ENCODE peak calls at places on chromosomes 4 and X, in seven cellular contexts. A is stimulated activated CD4-positive, alpha-beta T cell treated with anti-CD3 and anti-CD28 coated beads, Interleukin-1b, Interleukin-23, amount 100 ng/mL, for 48 hours; N is Right ventricle myocardium inferior; D is SK-N-MC; R is ACHN; C is RPMI8226; G is HEK293T. Z is an unnamed sample.

GRCh38 chr4:74206088-74206826 is 48.3 kb downstream of the MTHFD2L start:
- DNase-seq in D (no peak), A (no peak), G (no peak), R (peak), N (no peak), C (no peak), Z (no peak)

GRCh38 chr4:94889961-94890360 is 132.2 kb downstream of the BMPR1B start:
- DNase-seq in N (no peak), D (no peak), G (no peak), A (no peak), R (no peak), C (no peak), Z (no peak)

GRCh38 chrX:135193740-135194139 is 22.5 kb upstream of the CT55 start:
- DNase-seq in R (no peak), A (no peak), G (no peak), D (no peak), C (no peak), N (no peak), Z (no peak)

GRCh38 chrX:19758536-19758935 is 128.9 kb downstream of the SH3KBP1 start:
- DNase-seq in N (no peak), D (no peak), R (no peak), G (no peak), A (no peak), C (no peak), Z (no peak)

GRCh38 chr4:20046931-20047677 is 204.6 kb upstream of the SLIT2 start:
- DNase-seq in A (no peak), C (no peak), R (no peak), N (no peak), D (no peak), G (no peak), Z (no peak)

GRCh38 chrX:8971116-8971515 is 62.8 kb downstream of the FAM9B start:
- DNase-seq in A (no peak), G (peak), C (peak), R (peak), N (no peak), D (peak), Z (no peak)

GRCh38 chrX:110806145-110806544 is 10.5 kb upstream of the CHRDL1 start:
- DNase-seq in C (no peak), N (no peak), A (no peak), G (no peak), D (no peak), R (no peak), Z (no peak)

GRCh38 chrX:35800479-35800878 is 2.3 kb downstream of the MAGEB16 start:
- DNase-seq in R (no peak), D (no peak), A (no peak), C (no peak), N (no peak), G (no peak), Z (no peak)

GRCh38 chrX:6225307-6226052 is 3.2 kb downstream of the NLGN4X start:
- DNase-seq in G (no peak), R (no peak), A (no peak), N (no peak), D (no peak), C (no peak), Z (no peak)

GRCh38 chrX:118459494-118459893 is 36.1 kb upstream of the DOCK11 start:
- DNase-seq in G (peak), C (peak), A (no peak), D (no peak), R (peak), N (no peak), Z (no peak)

GRCh38 chrX:46125139-46125538 is 420.1 kb downstream of the ZNF674 start:
- DNase-seq in C (no peak), N (no peak), R (peak), D (no peak), G (no peak), A (no peak), Z (no peak)

GRCh38 chr4:105150511-105150910 is 3.8 kb downstream of the TET2 start:
- DNase-seq in G (no peak), C (no peak), R (no peak), A (no peak), D (no peak), N (no peak), Z (no peak)

GRCh38 chr4:41709844-41710481 is 38.6 kb downstream of the PHOX2B start:
- DNase-seq in G (peak), R (no peak), C (no peak), D (no peak), N (no peak), A (no peak), Z (no peak)

GRCh38 chr4:185192059-185192458 is 11.7 kb downstream of the CFAP97 start:
- DNase-seq in D (no peak), A (no peak), R (no peak), N (no peak), C (no peak), G (no peak), Z (no peak)

GRCh38 chrX:6694977-6695376 is 160.1 kb upstream of the VCX3A start:
- DNase-seq in D (peak), A (no peak), C (peak), N (no peak), R (no peak), G (no peak), Z (no peak)

GRCh38 chr4:60683357-60683756 is 516.8 kb upstream of the ADGRL3 start:
- DNase-seq in R (no peak), N (no peak), D (no peak), A (no peak), G (no peak), C (no peak), Z (no peak)

GRCh38 chr4:144615182-144615581 is 30.8 kb upstream of the HHIP start:
- DNase-seq in A (no peak), N (no peak), R (no peak), G (no peak), D (no peak), C (no peak), Z (no peak)

GRCh38 chrX:136586386-136586785 is 54.4 kb downstream of the VGLL1 start:
- DNase-seq in R (no peak), G (no peak), N (no peak), D (no peak), C (no peak), A (peak), Z (no peak)

GRCh38 chrX:135625995-135626394 is 87.4 kb upstream of the CT45A1 start:
- DNase-seq in R (peak), C (peak), N (no peak), A (no peak), D (no peak), G (peak), Z (no peak)

GRCh38 chr4:72489267-72489666 is 79.8 kb downstream of the ADAMTS3 start:
- DNase-seq in D (no peak), G (no peak), N (no peak), A (no peak), C (no peak), R (peak), Z (no peak)

GRCh38 chr4:70737006-70737405 is 15.2 kb downstream of the RUFY3 start:
- DNase-seq in N (no peak), C (no peak), R (no peak), A (no peak), G (no peak), D (no peak), Z (no peak)

GRCh38 chr4:81491943-81492342 is 20.2 kb upstream of the RASGEF1B start:
- DNase-seq in D (no peak), C (peak), R (no peak), N (no peak), A (no peak), G (no peak), Z (no peak)

GRCh38 chr4:138202686-138203085 is 39.5 kb downstream of the SLC7A11 start:
- DNase-seq in N (no peak), R (no peak), D (no peak), G (no peak), C (no peak), A (no peak), Z (no peak)

GRCh38 chr4:176780995-176781738 is 11.6 kb downstream of the VEGFC start:
- DNase-seq in G (no peak), N (no peak), R (no peak), A (no peak), D (no peak), C (no peak), Z (no peak)

GRCh38 chr4:107379054-107379869 is 340.8 kb downstream of the PAPSS1 start:
- DNase-seq in R (peak), N (peak), D (no peak), A (no peak), G (no peak), C (no peak), Z (no peak)

GRCh38 chr4:152944678-152945320 is 8.7 kb downstream of the FHDC1 start:
- DNase-seq in A (no peak), R (no peak), C (no peak), D (no peak), N (no peak), G (no peak), Z (no peak)

GRCh38 chr4:84939111-84939510 is 27.4 kb downstream of the WDFY3 start:
- DNase-seq in C (no peak), A (no peak), G (no peak), N (no peak), D (no peak), R (no peak), Z (no peak)

GRCh38 chr4:7384929-7385890 is 49.5 kb downstream of the PSAPL1 start:
- DNase-seq in G (no peak), A (no peak), N (peak), D (no peak), C (no peak), R (no peak), Z (no peak)

GRCh38 chr4:164109517-164109916 is 615.0 kb downstream of the TMA16 start:
- DNase-seq in A (no peak), D (no peak), R (no peak), G (no peak), N (no peak), C (no peak), Z (no peak)

GRCh38 chr4:18847276-18847890 is 825.8 kb upstream of the LCORL start:
- DNase-seq in G (no peak), C (no peak), N (no peak), D (no peak), A (no peak), R (no peak), Z (no peak)

GRCh38 chr4:74682567-74683359 is 111.6 kb downstream of the BTC start:
- DNase-seq in N (no peak), D (no peak), A (no peak), R (peak), G (no peak), C (no peak), Z (no peak)

GRCh38 chr4:28709821-28710330 is 1849.2 kb downstream of the STIM2 start:
- DNase-seq in D (no peak), G (no peak), C (no peak), R (no peak), A (no peak), N (no peak), Z (no peak)

GRCh38 chr4:141807073-141807472 is 170.7 kb downstream of the IL15 start:
- DNase-seq in R (no peak), D (no peak), C (no peak), N (no peak), G (no peak), A (no peak), Z (no peak)

GRCh38 chrX:40209951-40210617 is 112.3 kb upstream of the BCOR start:
- DNase-seq in A (no peak), C (no peak), N (no peak), G (no peak), R (no peak), D (no peak), Z (no peak)